ENCODE peak calls at places on chromosomes 12 and 14, in seven cellular contexts. One of them, this sample, is unnamed. For H3K4me1, the result is how much of the 10 kb centered on the place peaks cover.

GRCh38 chr12:114213055-114213561 is 192.8 kb downstream of the TBX5 start:
- DNase-seq in right cardiac atrium: no peak
- DNase-seq in cardiac muscle cell: no peak
- DNase-seq in mucosa of descending colon: no peak
- DNase-seq in colonic mucosa: no peak
- DNase-seq in neural progenitor cell: no peak
- DNase-seq in psoas muscle: no peak
- DNase-seq in this sample: no peak

GRCh38 chr12:24889403-24889802 is 59.5 kb downstream of the BCAT1 start:
- DNase-seq in right cardiac atrium: no peak
- DNase-seq in cardiac muscle cell: no peak
- DNase-seq in mucosa of descending colon: no peak
- DNase-seq in colonic mucosa: no peak
- DNase-seq in neural progenitor cell: no peak
- DNase-seq in psoas muscle: no peak
- DNase-seq in this sample: no peak

GRCh38 chr14:100476012-100476822 is 111.0 kb downstream of the BEGAIN start:
- DNase-seq in right cardiac atrium: no peak
- DNase-seq in cardiac muscle cell: peak
- DNase-seq in mucosa of descending colon: no peak
- DNase-seq in colonic mucosa: peak
- DNase-seq in neural progenitor cell: no peak
- DNase-seq in psoas muscle: no peak
- DNase-seq in this sample: no peak

GRCh38 chr14:78902010-78902623 is 731.9 kb downstream of the NRXN3 start:
- DNase-seq in right cardiac atrium: no peak
- DNase-seq in cardiac muscle cell: peak
- DNase-seq in mucosa of descending colon: no peak
- DNase-seq in colonic mucosa: peak
- DNase-seq in neural progenitor cell: peak
- DNase-seq in psoas muscle: no peak
- DNase-seq in this sample: no peak

GRCh38 chr14:37889087-37889486 is 293.7 kb downstream of the TTC6 start:
- DNase-seq in right cardiac atrium: peak
- DNase-seq in cardiac muscle cell: peak
- DNase-seq in mucosa of descending colon: no peak
- DNase-seq in colonic mucosa: no peak
- DNase-seq in neural progenitor cell: no peak
- DNase-seq in psoas muscle: no peak
- DNase-seq in this sample: no peak

GRCh38 chr14:42163136-42163535 is 556.5 kb downstream of the LRFN5 start:
- DNase-seq in right cardiac atrium: no peak
- DNase-seq in cardiac muscle cell: no peak
- DNase-seq in mucosa of descending colon: no peak
- DNase-seq in colonic mucosa: no peak
- DNase-seq in neural progenitor cell: no peak
- DNase-seq in psoas muscle: no peak
- DNase-seq in this sample: no peak

GRCh38 chr12:88658009-88658408 is 77.7 kb upstream of the KITLG start:
- DNase-seq in right cardiac atrium: no peak
- DNase-seq in cardiac muscle cell: no peak
- DNase-seq in mucosa of descending colon: no peak
- DNase-seq in colonic mucosa: peak
- DNase-seq in neural progenitor cell: no peak
- DNase-seq in psoas muscle: no peak
- DNase-seq in this sample: no peak

GRCh38 chr14:91983571-91983970 is 36.1 kb upstream of the FBLN5 start:
- DNase-seq in right cardiac atrium: no peak
- DNase-seq in cardiac muscle cell: no peak
- DNase-seq in mucosa of descending colon: no peak
- DNase-seq in colonic mucosa: no peak
- DNase-seq in neural progenitor cell: no peak
- DNase-seq in psoas muscle: no peak
- DNase-seq in this sample: no peak

GRCh38 chr12:89991807-89992206 is 283.2 kb upstream of the ATP2B1 start:
- DNase-seq in right cardiac atrium: no peak
- DNase-seq in cardiac muscle cell: no peak
- DNase-seq in mucosa of descending colon: no peak
- DNase-seq in colonic mucosa: no peak
- DNase-seq in neural progenitor cell: no peak
- DNase-seq in psoas muscle: no peak
- DNase-seq in this sample: no peak

GRCh38 chr14:36655963-36656768 is 5.5 kb upstream of the PAX9 start:
- DNase-seq in right cardiac atrium: peak
- DNase-seq in cardiac muscle cell: peak
- DNase-seq in mucosa of descending colon: no peak
- DNase-seq in colonic mucosa: peak
- DNase-seq in neural progenitor cell: peak
- DNase-seq in psoas muscle: no peak
- DNase-seq in this sample: peak

GRCh38 chr14:48693793-48694192 is 892.4 kb downstream of the RPS29 start:
- DNase-seq in right cardiac atrium: no peak
- DNase-seq in cardiac muscle cell: no peak
- DNase-seq in mucosa of descending colon: no peak
- DNase-seq in colonic mucosa: no peak
- DNase-seq in neural progenitor cell: no peak
- DNase-seq in psoas muscle: no peak
- DNase-seq in this sample: no peak

GRCh38 chr12:53495903-53496751 is 3.1 kb downstream of the MAP3K12 start:
- DNase-seq in right cardiac atrium: peak
- DNase-seq in cardiac muscle cell: peak
- DNase-seq in mucosa of descending colon: peak
- DNase-seq in colonic mucosa: peak
- DNase-seq in neural progenitor cell: peak
- DNase-seq in psoas muscle: peak
- DNase-seq in this sample: no peak

GRCh38 chr12:47789712-47790489 is 16.9 kb downstream of the SLC48A1 start:
- DNase-seq in right cardiac atrium: peak
- DNase-seq in cardiac muscle cell: no peak
- DNase-seq in mucosa of descending colon: peak
- DNase-seq in colonic mucosa: no peak
- DNase-seq in neural progenitor cell: no peak
- DNase-seq in psoas muscle: peak
- DNase-seq in this sample: no peak

GRCh38 chr12:4041191-4041885 is 168.1 kb upstream of the PARP11 start:
- DNase-seq in right cardiac atrium: no peak
- DNase-seq in cardiac muscle cell: no peak
- DNase-seq in mucosa of descending colon: no peak
- DNase-seq in colonic mucosa: peak
- DNase-seq in neural progenitor cell: no peak
- DNase-seq in psoas muscle: no peak
- DNase-seq in this sample: no peak

GRCh38 chr12:114933428-114934160 is 249.6 kb upstream of the TBX3 start:
- DNase-seq in right cardiac atrium: no peak
- DNase-seq in cardiac muscle cell: no peak
- DNase-seq in mucosa of descending colon: no peak
- DNase-seq in colonic mucosa: no peak
- DNase-seq in neural progenitor cell: no peak
- DNase-seq in psoas muscle: no peak
- DNase-seq in this sample: peak

GRCh38 chr12:80655751-80656150 is 51.7 kb upstream of the MYF6 start:
- DNase-seq in right cardiac atrium: no peak
- DNase-seq in cardiac muscle cell: no peak
- DNase-seq in mucosa of descending colon: no peak
- DNase-seq in colonic mucosa: no peak
- DNase-seq in neural progenitor cell: no peak
- DNase-seq in psoas muscle: no peak
- DNase-seq in this sample: no peak

GRCh38 chr14:77892381-77892871 is 92.5 kb downstream of the ADCK1 start:
- DNase-seq in right cardiac atrium: no peak
- DNase-seq in cardiac muscle cell: no peak
- DNase-seq in mucosa of descending colon: no peak
- DNase-seq in colonic mucosa: no peak
- DNase-seq in neural progenitor cell: no peak
- DNase-seq in psoas muscle: no peak
- DNase-seq in this sample: no peak

GRCh38 chr14:37974421-37974820 is 233.3 kb upstream of the SSTR1 start:
- DNase-seq in right cardiac atrium: no peak
- DNase-seq in cardiac muscle cell: no peak
- DNase-seq in mucosa of descending colon: no peak
- DNase-seq in colonic mucosa: no peak
- DNase-seq in neural progenitor cell: no peak
- DNase-seq in psoas muscle: no peak
- DNase-seq in this sample: no peak

GRCh38 chr14:29783556-29783955 is 144.1 kb downstream of the PRKD1 start:
- DNase-seq in right cardiac atrium: no peak
- DNase-seq in cardiac muscle cell: no peak
- DNase-seq in mucosa of descending colon: no peak
- DNase-seq in colonic mucosa: no peak
- DNase-seq in neural progenitor cell: no peak
- DNase-seq in psoas muscle: no peak
- DNase-seq in this sample: no peak

GRCh38 chr14:92513966-92514843 is 624 bp downstream of the RIN3 start:
- DNase-seq in right cardiac atrium: peak
- DNase-seq in cardiac muscle cell: peak
- DNase-seq in mucosa of descending colon: peak
- DNase-seq in colonic mucosa: peak
- DNase-seq in neural progenitor cell: peak
- DNase-seq in psoas muscle: no peak
- DNase-seq in this sample: no peak

GRCh38 chr12:19382111-19382526 is 57.2 kb upstream of the AEBP2 start:
- DNase-seq in right cardiac atrium: no peak
- DNase-seq in cardiac muscle cell: no peak
- DNase-seq in mucosa of descending colon: no peak
- DNase-seq in colonic mucosa: no peak
- DNase-seq in neural progenitor cell: peak
- DNase-seq in psoas muscle: no peak
- DNase-seq in this sample: no peak

GRCh38 chr14:101973356-101973755 is 9.0 kb downstream of the DYNC1H1 start:
- DNase-seq in right cardiac atrium: no peak
- DNase-seq in cardiac muscle cell: no peak
- DNase-seq in mucosa of descending colon: no peak
- DNase-seq in colonic mucosa: no peak
- DNase-seq in neural progenitor cell: no peak
- DNase-seq in psoas muscle: no peak
- DNase-seq in this sample: no peak

GRCh38 chr14:67428501-67429031 is 16.6 kb upstream of the PLEK2 start:
- DNase-seq in right cardiac atrium: no peak
- DNase-seq in cardiac muscle cell: peak
- DNase-seq in mucosa of descending colon: no peak
- DNase-seq in colonic mucosa: no peak
- DNase-seq in neural progenitor cell: no peak
- DNase-seq in psoas muscle: no peak
- DNase-seq in this sample: no peak

GRCh38 chr12:119229837-119230236 is 51.1 kb downstream of the HSPB8 start:
- DNase-seq in right cardiac atrium: peak
- DNase-seq in cardiac muscle cell: peak
- DNase-seq in mucosa of descending colon: no peak
- DNase-seq in colonic mucosa: peak
- DNase-seq in neural progenitor cell: peak
- DNase-seq in psoas muscle: peak
- DNase-seq in this sample: no peak

GRCh38 chr14:20412422-20412821 is 879 bp downstream of the TEP1 start:
- DNase-seq in right cardiac atrium: no peak
- DNase-seq in cardiac muscle cell: no peak
- DNase-seq in mucosa of descending colon: no peak
- DNase-seq in colonic mucosa: no peak
- DNase-seq in neural progenitor cell: no peak
- DNase-seq in psoas muscle: no peak
- DNase-seq in this sample: no peak

GRCh38 chr12:66159088-66159487 is 10.7 kb downstream of the TMBIM4 start:
- DNase-seq in right cardiac atrium: no peak
- DNase-seq in cardiac muscle cell: no peak
- DNase-seq in mucosa of descending colon: no peak
- DNase-seq in colonic mucosa: no peak
- DNase-seq in neural progenitor cell: no peak
- DNase-seq in psoas muscle: no peak
- DNase-seq in this sample: no peak

GRCh38 chr12:66164349-66164821 is 5.4 kb downstream of the TMBIM4 start:
- DNase-seq in right cardiac atrium: no peak
- DNase-seq in cardiac muscle cell: no peak
- DNase-seq in mucosa of descending colon: no peak
- DNase-seq in colonic mucosa: no peak
- DNase-seq in neural progenitor cell: no peak
- DNase-seq in psoas muscle: no peak
- DNase-seq in this sample: no peak

GRCh38 chr12:66165141-66165540 is 4.7 kb downstream of the TMBIM4 start:
- DNase-seq in right cardiac atrium: no peak
- DNase-seq in cardiac muscle cell: no peak
- DNase-seq in mucosa of descending colon: no peak
- DNase-seq in colonic mucosa: no peak
- DNase-seq in neural progenitor cell: no peak
- DNase-seq in psoas muscle: no peak
- DNase-seq in this sample: no peak

GRCh38 chr12:66156654-66157053 is 13.1 kb downstream of the TMBIM4 start:
- DNase-seq in right cardiac atrium: no peak
- DNase-seq in cardiac muscle cell: no peak
- DNase-seq in mucosa of descending colon: no peak
- DNase-seq in colonic mucosa: peak
- DNase-seq in neural progenitor cell: no peak
- DNase-seq in psoas muscle: no peak
- DNase-seq in this sample: no peak

GRCh38 chr12:66160704-66161103 is 9.1 kb downstream of the TMBIM4 start:
- DNase-seq in right cardiac atrium: peak
- DNase-seq in cardiac muscle cell: no peak
- DNase-seq in mucosa of descending colon: peak
- DNase-seq in colonic mucosa: no peak
- DNase-seq in neural progenitor cell: no peak
- DNase-seq in psoas muscle: no peak
- DNase-seq in this sample: no peak
- H3K4me1 ChIP-seq in right cardiac atrium: under half
- H3K4me1 ChIP-seq in cardiac muscle cell: under half
- H3K4me1 ChIP-seq in mucosa of descending colon: under half
- H3K4me1 ChIP-seq in colonic mucosa: under half
- H3K4me1 ChIP-seq in neural progenitor cell: under half
- H3K4me1 ChIP-seq in psoas muscle: under half
- H3K4me1 ChIP-seq in this sample: under half

GRCh38 chr12:116140559-116140958 is 136.9 kb downstream of the MED13L start:
- DNase-seq in right cardiac atrium: no peak
- DNase-seq in cardiac muscle cell: no peak
- DNase-seq in mucosa of descending colon: no peak
- DNase-seq in colonic mucosa: no peak
- DNase-seq in neural progenitor cell: no peak
- DNase-seq in psoas muscle: no peak
- DNase-seq in this sample: no peak
- H3K4me1 ChIP-seq in right cardiac atrium: under half
- H3K4me1 ChIP-seq in cardiac muscle cell: half or more
- H3K4me1 ChIP-seq in mucosa of descending colon: under half
- H3K4me1 ChIP-seq in colonic mucosa: under half
- H3K4me1 ChIP-seq in neural progenitor cell: under half
- H3K4me1 ChIP-seq in psoas muscle: half or more
- H3K4me1 ChIP-seq in this sample: under half

GRCh38 chr14:23110579-23111375 is 6.0 kb upstream of the CIROP start:
- DNase-seq in right cardiac atrium: no peak
- DNase-seq in cardiac muscle cell: no peak
- DNase-seq in mucosa of descending colon: no peak
- DNase-seq in colonic mucosa: no peak
- DNase-seq in neural progenitor cell: no peak
- DNase-seq in psoas muscle: no peak
- DNase-seq in this sample: no peak
- H3K4me1 ChIP-seq in right cardiac atrium: under half
- H3K4me1 ChIP-seq in cardiac muscle cell: under half
- H3K4me1 ChIP-seq in mucosa of descending colon: under half
- H3K4me1 ChIP-seq in colonic mucosa: under half
- H3K4me1 ChIP-seq in neural progenitor cell: under half
- H3K4me1 ChIP-seq in psoas muscle: under half
- H3K4me1 ChIP-seq in this sample: under half

DNA sequence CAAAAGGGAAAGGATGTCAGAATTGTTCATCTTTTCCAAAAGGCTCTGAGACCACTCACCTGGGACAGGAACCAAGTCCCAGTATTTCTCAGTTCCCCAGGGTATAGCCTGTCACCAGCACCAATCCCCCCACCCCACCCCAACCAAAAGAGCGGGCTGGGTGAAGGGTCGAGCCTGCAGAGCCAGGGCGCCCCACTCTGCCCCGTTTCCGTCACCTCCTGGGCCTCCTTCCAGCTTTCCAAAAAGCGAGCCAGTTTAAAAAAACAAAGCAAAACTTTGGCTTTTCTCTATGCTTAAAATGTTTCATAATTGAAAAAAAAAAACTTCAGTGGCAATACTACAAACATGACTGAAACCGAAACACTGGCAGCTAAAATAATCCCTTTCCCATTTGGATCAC is 7.6 kb downstream of the CAMKK2 start:
- DNase-seq in right cardiac atrium: peak
- DNase-seq in cardiac muscle cell: no peak
- DNase-seq in mucosa of descending colon: no peak
- DNase-seq in colonic mucosa: peak
- DNase-seq in neural progenitor cell: no peak
- DNase-seq in psoas muscle: no peak
- DNase-seq in this sample: no peak
- H3K4me1 ChIP-seq in right cardiac atrium: under half
- H3K4me1 ChIP-seq in cardiac muscle cell: under half
- H3K4me1 ChIP-seq in mucosa of descending colon: under half
- H3K4me1 ChIP-seq in colonic mucosa: under half
- H3K4me1 ChIP-seq in neural progenitor cell: under half
- H3K4me1 ChIP-seq in psoas muscle: under half
- H3K4me1 ChIP-seq in this sample: under half

This sample was measured in RWPE2.